ENCODE peak calls at places on chromosomes 6 and 20, in five cellular contexts. I is PC-3, N is dorsolateral prefrontal cortex, T is hepatocyte, Z is tibial artery. A is an unnamed sample.

GRCh38 chr20:1907586-1907985 is 12.4 kb downstream of the SIRPA start:
- DNase-seq in I (no peak), T (no peak), N (no peak), Z (no peak), A (no peak)

GRCh38 chr6:42239736-42240375 is 22.2 kb upstream of the MRPS10 start:
- DNase-seq in I (peak; percentile 92), N (no peak), T (no peak), Z (no peak), A (no peak)

GRCh38 chr6:35059606-35060355 is 81.4 kb downstream of the TCP11 start:
- DNase-seq in T (no peak), I (no peak), N (no peak), Z (no peak), A (no peak)

GRCh38 chr6:5215799-5216198 is 45.0 kb downstream of the LYRM4 start:
- DNase-seq in N (no peak), Z (no peak), I (no peak), T (no peak), A (no peak)

GRCh38 chr6:11050735-11051134 is 6.6 kb upstream of the ELOVL2 start:
- DNase-seq in Z (no peak), T (peak; percentile 32), N (no peak), I (peak; percentile 25), A (no peak)

GRCh38 chr6:103122766-103123601 is 1729.5 kb downstream of the GRIK2 start:
- DNase-seq in I (peak; percentile 62), T (peak; percentile 86), Z (no peak), N (peak; percentile 50), A (peak; percentile 56)

GRCh38 chr6:14984454-14984853 is 261.4 kb upstream of the JARID2 start:
- DNase-seq in Z (no peak), T (peak; percentile 76), I (no peak), N (no peak), A (peak; percentile 22)

GRCh38 chr6:27238010-27238983 is 9.2 kb upstream of the PRSS16 start:
- DNase-seq in N (no peak), Z (no peak), T (no peak), I (no peak), A (no peak)

GRCh38 chr6:19892250-19892649 is 55.1 kb downstream of the ID4 start:
- DNase-seq in I (peak; percentile 97), N (no peak), T (peak; percentile 48), Z (no peak), A (peak; percentile 97)

GRCh38 chr20:56400001-56400640 is 7.7 kb downstream of the CSTF1 start:
- DNase-seq in N (no peak), T (peak; percentile 82), Z (peak; percentile 48), I (peak; percentile 84), A (no peak)

GRCh38 chr20:25203089-25203488 is 7.6 kb downstream of the ENTPD6 start:
- DNase-seq in I (no peak), Z (no peak), N (no peak), T (no peak), A (no peak)

GRCh38 chr20:21289651-21290050 is 13.5 kb upstream of the XRN2 start:
- DNase-seq in I (peak; percentile 31), Z (no peak), N (no peak), T (no peak), A (no peak)

GRCh38 chr6:119138906-119139541 is 60.6 kb upstream of the FAM184A start:
- DNase-seq in I (no peak), Z (no peak), T (no peak), N (no peak), A (no peak)

DNA sequence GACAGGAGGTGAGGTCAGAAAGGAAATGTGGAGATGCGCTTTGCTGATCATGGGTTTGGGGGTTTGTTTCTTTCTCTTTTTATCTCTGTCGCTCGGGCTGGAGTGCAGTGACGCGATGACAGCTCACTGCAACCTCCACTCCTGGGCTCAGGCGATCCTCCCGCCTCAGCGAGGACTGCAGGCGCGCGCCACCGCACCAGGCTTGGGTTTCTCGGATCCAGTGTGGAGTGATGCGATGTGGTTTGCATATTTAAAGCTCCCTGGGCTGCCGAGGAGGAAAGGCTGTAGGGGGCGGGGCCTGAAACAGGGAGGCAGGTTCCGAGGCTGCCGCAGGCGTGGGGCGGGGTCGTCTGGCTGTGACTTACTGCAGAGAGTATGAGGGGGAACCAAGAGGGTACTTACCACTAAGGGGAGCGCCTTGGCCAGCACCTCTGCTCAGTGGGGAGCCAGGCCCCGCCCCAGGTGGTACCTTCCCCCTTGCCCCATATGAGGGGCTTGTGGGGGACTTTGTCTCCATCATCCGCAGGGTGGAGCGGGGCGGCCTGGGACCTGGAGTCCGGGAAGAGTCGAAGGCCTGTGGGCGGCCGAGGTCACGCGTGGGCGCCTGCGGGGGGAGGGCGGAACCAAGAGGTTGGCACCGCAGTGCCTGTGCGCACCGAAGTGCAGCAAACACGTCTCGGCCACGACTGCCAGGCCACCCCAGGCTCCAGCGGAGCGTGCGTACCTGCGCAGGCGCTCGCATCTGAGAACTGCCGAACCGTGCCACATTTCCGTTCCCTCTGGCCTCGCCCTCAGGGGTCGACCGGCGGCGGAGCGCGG is 12.7 kb upstream of the BAK1 start:
- DNase-seq in I (no peak), T (peak; percentile 71), N (peak; percentile 45), Z (no peak), A (no peak)
- H3K4me3 ChIP-seq in I (peak overlapping the region; percentile 24), T (no peak overlapping the region), N (peak overlapping the region; percentile 32), Z (no peak overlapping the region), A (no peak overlapping the region)

GRCh38 chr6:44222987-44223470 is 366 bp upstream of the SLC29A1 start:
- DNase-seq in T (no peak), N (no peak), I (peak; percentile 16), Z (peak; percentile 59), A (no peak)

GRCh38 chr6:44224154-44224977 is 971 bp downstream of the SLC29A1 start:
- DNase-seq in T (no peak), I (peak; percentile 44), N (no peak), Z (no peak), A (no peak)

GRCh38 chr6:44222486-44222986 is 859 bp upstream of the SLC29A1 start:
- DNase-seq in I (no peak), Z (no peak), T (no peak), N (no peak), A (no peak)

GRCh38 chr6:44224978-44225330 is 1.6 kb downstream of the SLC29A1 start:
- DNase-seq in T (no peak), N (no peak), Z (no peak), I (no peak), A (no peak)

GRCh38 chr6:44223471-44224153 is at the start of gene SLC29A1:
- DNase-seq in Z (peak; percentile 85), T (peak; percentile 83), I (peak; percentile 72), N (peak; percentile 65), A (no peak)
- TF ChIP-seq CTCF in Z (no peak), T (peak; percentile 12), I (no peak), N (no peak), A (peak; percentile 39)

GRCh38 chr6:152634773-152635172 is 2.4 kb downstream of the SYNE1 start:
- DNase-seq in T (no peak), Z (no peak), I (no peak), N (no peak), A (no peak)

GRCh38 chr6:152632383-152632782 is 4.8 kb downstream of the SYNE1 start:
- DNase-seq in N (no peak), Z (no peak), I (no peak), T (no peak), A (no peak)

GRCh38 chr6:152636675-152637421 is at the start of gene SYNE1:
- DNase-seq in N (peak; percentile 58), Z (no peak), T (peak; percentile 42), I (no peak), A (no peak)

GRCh38 chr6:152635949-152636674 is 1.1 kb downstream of the SYNE1 start:
- DNase-seq in I (no peak), Z (no peak), T (peak; percentile 23), N (peak; percentile 58), A (no peak)

GRCh38 chr6:152637422-152638047 is 373 bp upstream of the SYNE1 start:
- DNase-seq in I (no peak), Z (no peak), T (no peak), N (no peak), A (no peak)
- H3K4me3 ChIP-seq in I (no peak overlapping the region), Z (peak overlapping the region; percentile 57), T (no peak overlapping the region), N (peak overlapping the region; percentile 61), A (no peak overlapping the region)

DNA sequence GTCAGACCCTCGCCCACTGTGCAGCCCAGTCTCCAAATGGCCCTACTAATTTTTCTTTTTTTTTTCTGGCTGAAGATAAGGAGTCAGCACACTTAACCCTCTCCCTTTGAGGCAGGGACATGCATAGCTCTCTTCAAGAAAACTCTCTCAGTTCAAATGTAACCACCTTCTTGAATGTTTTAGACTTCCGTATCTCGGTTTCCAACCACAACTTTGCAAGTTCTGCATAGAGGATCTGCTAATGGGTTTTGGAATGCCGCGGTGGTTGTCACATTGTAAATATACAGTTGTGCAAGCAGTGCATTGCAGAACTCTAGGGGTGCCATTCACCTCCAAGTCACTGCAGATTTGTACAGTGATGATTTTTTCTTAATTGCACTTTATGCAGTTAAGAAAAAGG is 59.4 kb upstream of the SLC35B3 start:
- DNase-seq in I (no peak), N (no peak), T (no peak), Z (no peak), A (no peak)
- TF ChIP-seq CTCF in I (no peak), N (no peak), T (no peak), Z (no peak), A (no peak)

DNA sequence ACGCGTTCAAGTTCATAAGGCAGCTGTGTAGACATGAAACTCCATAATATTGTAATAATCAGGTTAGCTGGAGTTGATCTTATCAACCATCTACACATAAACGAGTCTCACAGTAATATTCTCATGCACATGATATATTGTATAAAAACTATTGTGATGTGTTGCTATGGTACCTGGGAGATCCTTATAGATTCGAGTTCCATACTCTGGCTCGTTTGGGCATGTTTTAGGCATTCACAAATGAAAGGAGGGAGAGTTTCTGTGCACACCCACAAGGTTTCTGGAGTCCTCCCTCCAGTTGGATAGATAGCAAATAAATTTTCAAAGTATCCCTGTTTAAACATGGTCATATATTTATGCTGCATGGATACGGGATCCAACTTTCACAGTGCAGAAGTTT is 567.5 kb upstream of the SLC35B3 start:
- DNase-seq in Z (no peak), T (no peak), N (no peak), I (no peak), A (no peak)
- H3K4me3 ChIP-seq in Z (no peak overlapping the region), T (no peak overlapping the region), N (no peak overlapping the region), I (no peak overlapping the region), A (no peak overlapping the region)

DNA sequence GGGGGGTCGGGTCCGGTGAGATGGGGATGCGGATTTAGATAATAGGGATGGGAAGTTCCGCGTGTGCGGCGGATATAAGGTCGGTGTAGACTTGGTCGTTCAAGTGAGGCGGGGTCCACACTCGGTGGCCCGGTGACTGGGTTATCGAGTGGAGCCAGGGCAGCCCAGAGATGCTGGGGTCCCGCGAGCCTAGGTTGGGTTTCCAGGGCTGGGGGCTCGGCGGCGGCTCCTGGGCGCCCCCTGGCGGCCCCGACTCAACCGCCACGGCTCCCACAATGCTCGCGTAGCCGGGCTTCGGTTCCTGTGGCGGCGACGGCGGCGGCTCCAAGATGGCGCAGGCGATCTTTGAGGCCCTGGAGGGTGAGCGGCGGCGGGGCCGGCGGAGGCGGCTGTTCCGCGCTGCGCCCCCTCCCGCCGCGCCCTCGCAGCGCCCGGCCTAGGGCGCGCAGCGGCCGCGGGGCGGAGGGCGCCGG is at the start of gene ZNF341:
- DNase-seq in T (peak; percentile 97), N (peak; percentile 86), Z (peak; percentile 76), I (peak; percentile 84), A (peak; percentile 33)
- TF ChIP-seq CTCF in T (peak; percentile 99), N (peak; percentile 93), Z (peak; percentile 86), I (peak; percentile 79), A (peak; percentile 77)

DNA sequence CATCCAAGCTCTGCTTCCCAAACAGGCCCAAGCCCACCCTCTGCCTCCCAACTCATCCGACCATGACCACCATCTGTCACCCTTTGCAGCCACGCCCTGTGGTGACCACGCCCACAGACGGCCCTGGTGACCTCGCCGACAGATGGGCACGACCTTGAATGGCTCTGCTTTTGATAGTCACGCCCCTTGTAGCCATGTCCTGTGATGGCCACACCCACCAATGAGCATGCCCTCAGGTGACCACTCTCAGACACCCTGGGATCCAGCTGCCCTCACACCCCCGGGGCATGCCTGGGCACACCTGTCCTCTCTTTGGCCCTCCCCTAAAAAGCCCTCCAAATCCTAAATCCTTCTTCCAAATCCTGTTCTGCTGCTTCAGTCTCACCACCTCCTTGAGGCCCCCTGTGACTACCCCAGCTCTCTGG is 51.0 kb downstream of the SSR1 start:
- DNase-seq in T (peak; percentile 35), I (no peak), Z (peak; percentile 16), N (peak; percentile 32), A (no peak)
- H3K4me3 ChIP-seq in T (no peak overlapping the region), I (peak overlapping the region; percentile 75), Z (no peak overlapping the region), N (peak overlapping the region; percentile 65), A (peak overlapping the region; percentile 89)